ENCODE peak calls at places on chromosomes 7 and 10, in five cellular contexts. One of them, this sample, is unnamed.
A peak's percentile ranks its signal among the peaks of the same experiment; 100 is the strongest.

GRCh38 chr10:117429644-117430043 is 54.4 kb upstream of the PDZD8 start:
- DNase-seq in stimulated activated CD4-positive, alpha-beta T cell treated with anti-CD3 and anti-CD28 coated beads, Interleukin-12 subunit alpha, Interleukin-12 subunit beta, amount 100 ng/mL, for 48 hours: no peak
- DNase-seq in OCI-M1: no peak
- DNase-seq in EL: no peak
- DNase-seq in stimulated activated CD8-positive, alpha-beta memory T cell treated with anti-CD3 and anti-CD28 coated beads, Interleukin-15, amount 100 ng/mL, for 24 hours: no peak
- DNase-seq in this sample: no peak

GRCh38 chr10:132257271-132257670 is 50.5 kb downstream of the STK32C start:
- DNase-seq in stimulated activated CD4-positive, alpha-beta T cell treated with anti-CD3 and anti-CD28 coated beads, Interleukin-12 subunit alpha, Interleukin-12 subunit beta, amount 100 ng/mL, for 48 hours: no peak
- DNase-seq in OCI-M1: no peak
- DNase-seq in EL: peak; percentile 76
- DNase-seq in stimulated activated CD8-positive, alpha-beta memory T cell treated with anti-CD3 and anti-CD28 coated beads, Interleukin-15, amount 100 ng/mL, for 24 hours: no peak
- DNase-seq in this sample: no peak

GRCh38 chr7:30630986-30631385 is 36.3 kb downstream of the GARS1 start:
- DNase-seq in stimulated activated CD4-positive, alpha-beta T cell treated with anti-CD3 and anti-CD28 coated beads, Interleukin-12 subunit alpha, Interleukin-12 subunit beta, amount 100 ng/mL, for 48 hours: no peak
- DNase-seq in OCI-M1: no peak
- DNase-seq in EL: no peak
- DNase-seq in stimulated activated CD8-positive, alpha-beta memory T cell treated with anti-CD3 and anti-CD28 coated beads, Interleukin-15, amount 100 ng/mL, for 24 hours: no peak
- DNase-seq in this sample: no peak

GRCh38 chr10:68897336-68897741 is 3.8 kb upstream of the DDX50 start:
- DNase-seq in stimulated activated CD4-positive, alpha-beta T cell treated with anti-CD3 and anti-CD28 coated beads, Interleukin-12 subunit alpha, Interleukin-12 subunit beta, amount 100 ng/mL, for 48 hours: no peak
- DNase-seq in OCI-M1: peak; percentile 91
- DNase-seq in EL: peak; percentile 67
- DNase-seq in stimulated activated CD8-positive, alpha-beta memory T cell treated with anti-CD3 and anti-CD28 coated beads, Interleukin-15, amount 100 ng/mL, for 24 hours: no peak
- DNase-seq in this sample: no peak

GRCh38 chr10:123689880-123690279 is 23.7 kb downstream of the GPR26 start:
- DNase-seq in stimulated activated CD4-positive, alpha-beta T cell treated with anti-CD3 and anti-CD28 coated beads, Interleukin-12 subunit alpha, Interleukin-12 subunit beta, amount 100 ng/mL, for 48 hours: no peak
- DNase-seq in OCI-M1: no peak
- DNase-seq in EL: no peak
- DNase-seq in stimulated activated CD8-positive, alpha-beta memory T cell treated with anti-CD3 and anti-CD28 coated beads, Interleukin-15, amount 100 ng/mL, for 24 hours: no peak
- DNase-seq in this sample: no peak

GRCh38 chr10:110805292-110805691 is 66.4 kb upstream of the PDCD4 start:
- DNase-seq in stimulated activated CD4-positive, alpha-beta T cell treated with anti-CD3 and anti-CD28 coated beads, Interleukin-12 subunit alpha, Interleukin-12 subunit beta, amount 100 ng/mL, for 48 hours: no peak
- DNase-seq in OCI-M1: no peak
- DNase-seq in EL: no peak
- DNase-seq in stimulated activated CD8-positive, alpha-beta memory T cell treated with anti-CD3 and anti-CD28 coated beads, Interleukin-15, amount 100 ng/mL, for 24 hours: no peak
- DNase-seq in this sample: no peak

GRCh38 chr7:44152971-44153947 is 12.1 kb upstream of the MYL7 start:
- DNase-seq in stimulated activated CD4-positive, alpha-beta T cell treated with anti-CD3 and anti-CD28 coated beads, Interleukin-12 subunit alpha, Interleukin-12 subunit beta, amount 100 ng/mL, for 48 hours: no peak
- DNase-seq in OCI-M1: no peak
- DNase-seq in EL: no peak
- DNase-seq in stimulated activated CD8-positive, alpha-beta memory T cell treated with anti-CD3 and anti-CD28 coated beads, Interleukin-15, amount 100 ng/mL, for 24 hours: no peak
- DNase-seq in this sample: no peak

GRCh38 chr7:81256991-81257390 is 338.1 kb upstream of the SEMA3C start:
- DNase-seq in stimulated activated CD4-positive, alpha-beta T cell treated with anti-CD3 and anti-CD28 coated beads, Interleukin-12 subunit alpha, Interleukin-12 subunit beta, amount 100 ng/mL, for 48 hours: no peak
- DNase-seq in OCI-M1: peak; percentile 82
- DNase-seq in EL: peak; percentile 21
- DNase-seq in stimulated activated CD8-positive, alpha-beta memory T cell treated with anti-CD3 and anti-CD28 coated beads, Interleukin-15, amount 100 ng/mL, for 24 hours: no peak
- DNase-seq in this sample: no peak

GRCh38 chr7:55124989-55125875 is 106.4 kb downstream of the EGFR start:
- DNase-seq in stimulated activated CD4-positive, alpha-beta T cell treated with anti-CD3 and anti-CD28 coated beads, Interleukin-12 subunit alpha, Interleukin-12 subunit beta, amount 100 ng/mL, for 48 hours: no peak
- DNase-seq in OCI-M1: no peak
- DNase-seq in EL: no peak
- DNase-seq in stimulated activated CD8-positive, alpha-beta memory T cell treated with anti-CD3 and anti-CD28 coated beads, Interleukin-15, amount 100 ng/mL, for 24 hours: no peak
- DNase-seq in this sample: no peak

GRCh38 chr10:87560495-87561222 is 56.0 kb downstream of the MINPP1 start:
- DNase-seq in stimulated activated CD4-positive, alpha-beta T cell treated with anti-CD3 and anti-CD28 coated beads, Interleukin-12 subunit alpha, Interleukin-12 subunit beta, amount 100 ng/mL, for 48 hours: no peak
- DNase-seq in OCI-M1: no peak
- DNase-seq in EL: no peak
- DNase-seq in stimulated activated CD8-positive, alpha-beta memory T cell treated with anti-CD3 and anti-CD28 coated beads, Interleukin-15, amount 100 ng/mL, for 24 hours: no peak
- DNase-seq in this sample: no peak

GRCh38 chr7:99070361-99070760 is 73.5 kb downstream of the SMURF1 start:
- DNase-seq in stimulated activated CD4-positive, alpha-beta T cell treated with anti-CD3 and anti-CD28 coated beads, Interleukin-12 subunit alpha, Interleukin-12 subunit beta, amount 100 ng/mL, for 48 hours: no peak
- DNase-seq in OCI-M1: no peak
- DNase-seq in EL: no peak
- DNase-seq in stimulated activated CD8-positive, alpha-beta memory T cell treated with anti-CD3 and anti-CD28 coated beads, Interleukin-15, amount 100 ng/mL, for 24 hours: no peak
- DNase-seq in this sample: no peak

GRCh38 chr7:66682350-66683093 is 53.8 kb downstream of the KCTD7 start:
- DNase-seq in stimulated activated CD4-positive, alpha-beta T cell treated with anti-CD3 and anti-CD28 coated beads, Interleukin-12 subunit alpha, Interleukin-12 subunit beta, amount 100 ng/mL, for 48 hours: no peak
- DNase-seq in OCI-M1: peak; percentile 82
- DNase-seq in EL: peak; percentile 57
- DNase-seq in stimulated activated CD8-positive, alpha-beta memory T cell treated with anti-CD3 and anti-CD28 coated beads, Interleukin-15, amount 100 ng/mL, for 24 hours: no peak
- DNase-seq in this sample: no peak

GRCh38 chr7:151820486-151821105 is 56.3 kb downstream of the PRKAG2 start:
- DNase-seq in stimulated activated CD4-positive, alpha-beta T cell treated with anti-CD3 and anti-CD28 coated beads, Interleukin-12 subunit alpha, Interleukin-12 subunit beta, amount 100 ng/mL, for 48 hours: no peak
- DNase-seq in OCI-M1: no peak
- DNase-seq in EL: no peak
- DNase-seq in stimulated activated CD8-positive, alpha-beta memory T cell treated with anti-CD3 and anti-CD28 coated beads, Interleukin-15, amount 100 ng/mL, for 24 hours: no peak
- DNase-seq in this sample: no peak

GRCh38 chr7:129664029-129665012 is 52.8 kb downstream of the NRF1 start:
- DNase-seq in stimulated activated CD4-positive, alpha-beta T cell treated with anti-CD3 and anti-CD28 coated beads, Interleukin-12 subunit alpha, Interleukin-12 subunit beta, amount 100 ng/mL, for 48 hours: no peak
- DNase-seq in OCI-M1: peak; percentile 57
- DNase-seq in EL: peak; percentile 68
- DNase-seq in stimulated activated CD8-positive, alpha-beta memory T cell treated with anti-CD3 and anti-CD28 coated beads, Interleukin-15, amount 100 ng/mL, for 24 hours: no peak
- DNase-seq in this sample: no peak

GRCh38 chr10:110568055-110568735 is 700 bp downstream of the SMC3 start:
- DNase-seq in stimulated activated CD4-positive, alpha-beta T cell treated with anti-CD3 and anti-CD28 coated beads, Interleukin-12 subunit alpha, Interleukin-12 subunit beta, amount 100 ng/mL, for 48 hours: peak; percentile 41
- DNase-seq in OCI-M1: peak; percentile 66
- DNase-seq in EL: peak; percentile 43
- DNase-seq in stimulated activated CD8-positive, alpha-beta memory T cell treated with anti-CD3 and anti-CD28 coated beads, Interleukin-15, amount 100 ng/mL, for 24 hours: peak; percentile 28
- DNase-seq in this sample: peak; percentile 53

GRCh38 chr10:1920127-1920526 is 182.8 kb upstream of the ADARB2 start:
- DNase-seq in stimulated activated CD4-positive, alpha-beta T cell treated with anti-CD3 and anti-CD28 coated beads, Interleukin-12 subunit alpha, Interleukin-12 subunit beta, amount 100 ng/mL, for 48 hours: no peak
- DNase-seq in OCI-M1: no peak
- DNase-seq in EL: no peak
- DNase-seq in stimulated activated CD8-positive, alpha-beta memory T cell treated with anti-CD3 and anti-CD28 coated beads, Interleukin-15, amount 100 ng/mL, for 24 hours: no peak
- DNase-seq in this sample: no peak

GRCh38 chr10:118802126-118802793 is 47.5 kb upstream of the CACUL1 start:
- DNase-seq in stimulated activated CD4-positive, alpha-beta T cell treated with anti-CD3 and anti-CD28 coated beads, Interleukin-12 subunit alpha, Interleukin-12 subunit beta, amount 100 ng/mL, for 48 hours: no peak
- DNase-seq in OCI-M1: no peak
- DNase-seq in EL: no peak
- DNase-seq in stimulated activated CD8-positive, alpha-beta memory T cell treated with anti-CD3 and anti-CD28 coated beads, Interleukin-15, amount 100 ng/mL, for 24 hours: no peak
- DNase-seq in this sample: no peak

GRCh38 chr10:125633517-125633999 is 49.4 kb downstream of the TEX36 start:
- DNase-seq in stimulated activated CD4-positive, alpha-beta T cell treated with anti-CD3 and anti-CD28 coated beads, Interleukin-12 subunit alpha, Interleukin-12 subunit beta, amount 100 ng/mL, for 48 hours: no peak
- DNase-seq in OCI-M1: no peak
- DNase-seq in EL: peak; percentile 34
- DNase-seq in stimulated activated CD8-positive, alpha-beta memory T cell treated with anti-CD3 and anti-CD28 coated beads, Interleukin-15, amount 100 ng/mL, for 24 hours: no peak
- DNase-seq in this sample: no peak

GRCh38 chr7:120873367-120873766 is 15.4 kb upstream of the TSPAN12 start:
- DNase-seq in stimulated activated CD4-positive, alpha-beta T cell treated with anti-CD3 and anti-CD28 coated beads, Interleukin-12 subunit alpha, Interleukin-12 subunit beta, amount 100 ng/mL, for 48 hours: no peak
- DNase-seq in OCI-M1: no peak
- DNase-seq in EL: no peak
- DNase-seq in stimulated activated CD8-positive, alpha-beta memory T cell treated with anti-CD3 and anti-CD28 coated beads, Interleukin-15, amount 100 ng/mL, for 24 hours: no peak
- DNase-seq in this sample: no peak

GRCh38 chr10:3631709-3632330 is 153.2 kb downstream of the KLF6 start:
- DNase-seq in stimulated activated CD4-positive, alpha-beta T cell treated with anti-CD3 and anti-CD28 coated beads, Interleukin-12 subunit alpha, Interleukin-12 subunit beta, amount 100 ng/mL, for 48 hours: no peak
- DNase-seq in OCI-M1: no peak
- DNase-seq in EL: peak; percentile 28
- DNase-seq in stimulated activated CD8-positive, alpha-beta memory T cell treated with anti-CD3 and anti-CD28 coated beads, Interleukin-15, amount 100 ng/mL, for 24 hours: no peak
- DNase-seq in this sample: no peak

GRCh38 chr10:22317121-22317370 is 858 bp downstream of the COMMD3 start:
- DNase-seq in stimulated activated CD4-positive, alpha-beta T cell treated with anti-CD3 and anti-CD28 coated beads, Interleukin-12 subunit alpha, Interleukin-12 subunit beta, amount 100 ng/mL, for 48 hours: no peak
- DNase-seq in OCI-M1: no peak
- DNase-seq in EL: no peak
- DNase-seq in stimulated activated CD8-positive, alpha-beta memory T cell treated with anti-CD3 and anti-CD28 coated beads, Interleukin-15, amount 100 ng/mL, for 24 hours: no peak
- DNase-seq in this sample: no peak

GRCh38 chr10:118672163-118672562 is 76.7 kb upstream of the PRLHR start:
- DNase-seq in stimulated activated CD4-positive, alpha-beta T cell treated with anti-CD3 and anti-CD28 coated beads, Interleukin-12 subunit alpha, Interleukin-12 subunit beta, amount 100 ng/mL, for 48 hours: no peak
- DNase-seq in OCI-M1: no peak
- DNase-seq in EL: no peak
- DNase-seq in stimulated activated CD8-positive, alpha-beta memory T cell treated with anti-CD3 and anti-CD28 coated beads, Interleukin-15, amount 100 ng/mL, for 24 hours: no peak
- DNase-seq in this sample: no peak

GRCh38 chr7:12524794-12525386 is 45.6 kb upstream of the SCIN start:
- DNase-seq in stimulated activated CD4-positive, alpha-beta T cell treated with anti-CD3 and anti-CD28 coated beads, Interleukin-12 subunit alpha, Interleukin-12 subunit beta, amount 100 ng/mL, for 48 hours: no peak
- DNase-seq in OCI-M1: peak; percentile 71
- DNase-seq in EL: peak; percentile 50
- DNase-seq in stimulated activated CD8-positive, alpha-beta memory T cell treated with anti-CD3 and anti-CD28 coated beads, Interleukin-15, amount 100 ng/mL, for 24 hours: no peak
- DNase-seq in this sample: no peak

GRCh38 chr7:1361756-1362125 is 97.5 kb downstream of the MICALL2 start:
- DNase-seq in stimulated activated CD4-positive, alpha-beta T cell treated with anti-CD3 and anti-CD28 coated beads, Interleukin-12 subunit alpha, Interleukin-12 subunit beta, amount 100 ng/mL, for 48 hours: no peak
- DNase-seq in OCI-M1: no peak
- DNase-seq in EL: no peak
- DNase-seq in stimulated activated CD8-positive, alpha-beta memory T cell treated with anti-CD3 and anti-CD28 coated beads, Interleukin-15, amount 100 ng/mL, for 24 hours: no peak
- DNase-seq in this sample: no peak

GRCh38 chr7:139230484-139230773 is 608 bp upstream of the UBN2 start:
- DNase-seq in stimulated activated CD4-positive, alpha-beta T cell treated with anti-CD3 and anti-CD28 coated beads, Interleukin-12 subunit alpha, Interleukin-12 subunit beta, amount 100 ng/mL, for 48 hours: no peak
- DNase-seq in OCI-M1: no peak
- DNase-seq in EL: no peak
- DNase-seq in stimulated activated CD8-positive, alpha-beta memory T cell treated with anti-CD3 and anti-CD28 coated beads, Interleukin-15, amount 100 ng/mL, for 24 hours: no peak
- DNase-seq in this sample: no peak

GRCh38 chr7:66211429-66211828 is 6.3 kb downstream of the TPST1 start:
- DNase-seq in stimulated activated CD4-positive, alpha-beta T cell treated with anti-CD3 and anti-CD28 coated beads, Interleukin-12 subunit alpha, Interleukin-12 subunit beta, amount 100 ng/mL, for 48 hours: no peak
- DNase-seq in OCI-M1: no peak
- DNase-seq in EL: peak; percentile 34
- DNase-seq in stimulated activated CD8-positive, alpha-beta memory T cell treated with anti-CD3 and anti-CD28 coated beads, Interleukin-15, amount 100 ng/mL, for 24 hours: no peak
- DNase-seq in this sample: no peak

GRCh38 chr7:71835056-71835455 is 577.1 kb downstream of the CALN1 start:
- DNase-seq in stimulated activated CD4-positive, alpha-beta T cell treated with anti-CD3 and anti-CD28 coated beads, Interleukin-12 subunit alpha, Interleukin-12 subunit beta, amount 100 ng/mL, for 48 hours: no peak
- DNase-seq in OCI-M1: no peak
- DNase-seq in EL: no peak
- DNase-seq in stimulated activated CD8-positive, alpha-beta memory T cell treated with anti-CD3 and anti-CD28 coated beads, Interleukin-15, amount 100 ng/mL, for 24 hours: no peak
- DNase-seq in this sample: no peak

GRCh38 chr7:83976302-83976701 is 218.3 kb downstream of the SEMA3A start:
- DNase-seq in stimulated activated CD4-positive, alpha-beta T cell treated with anti-CD3 and anti-CD28 coated beads, Interleukin-12 subunit alpha, Interleukin-12 subunit beta, amount 100 ng/mL, for 48 hours: no peak
- DNase-seq in OCI-M1: peak; percentile 79
- DNase-seq in EL: peak; percentile 44
- DNase-seq in stimulated activated CD8-positive, alpha-beta memory T cell treated with anti-CD3 and anti-CD28 coated beads, Interleukin-15, amount 100 ng/mL, for 24 hours: no peak
- DNase-seq in this sample: no peak

GRCh38 chr10:44105643-44106042 is 279.3 kb downstream of the CXCL12 start:
- DNase-seq in stimulated activated CD4-positive, alpha-beta T cell treated with anti-CD3 and anti-CD28 coated beads, Interleukin-12 subunit alpha, Interleukin-12 subunit beta, amount 100 ng/mL, for 48 hours: no peak
- DNase-seq in OCI-M1: no peak
- DNase-seq in EL: no peak
- DNase-seq in stimulated activated CD8-positive, alpha-beta memory T cell treated with anti-CD3 and anti-CD28 coated beads, Interleukin-15, amount 100 ng/mL, for 24 hours: no peak
- DNase-seq in this sample: no peak

GRCh38 chr10:97072851-97073665 is 112.7 kb downstream of the SLIT1 start:
- DNase-seq in stimulated activated CD4-positive, alpha-beta T cell treated with anti-CD3 and anti-CD28 coated beads, Interleukin-12 subunit alpha, Interleukin-12 subunit beta, amount 100 ng/mL, for 48 hours: peak; percentile 76
- DNase-seq in OCI-M1: peak; percentile 92
- DNase-seq in EL: peak; percentile 73
- DNase-seq in stimulated activated CD8-positive, alpha-beta memory T cell treated with anti-CD3 and anti-CD28 coated beads, Interleukin-15, amount 100 ng/mL, for 24 hours: peak; percentile 69
- DNase-seq in this sample: peak; percentile 43

GRCh38 chr10:95273393-95274312 is 17.1 kb downstream of the PDLIM1 start:
- DNase-seq in stimulated activated CD4-positive, alpha-beta T cell treated with anti-CD3 and anti-CD28 coated beads, Interleukin-12 subunit alpha, Interleukin-12 subunit beta, amount 100 ng/mL, for 48 hours: no peak
- DNase-seq in OCI-M1: no peak
- DNase-seq in EL: peak; percentile 98
- DNase-seq in stimulated activated CD8-positive, alpha-beta memory T cell treated with anti-CD3 and anti-CD28 coated beads, Interleukin-15, amount 100 ng/mL, for 24 hours: no peak
- DNase-seq in this sample: no peak

GRCh38 chr7:24704311-24704710 is 53.0 kb downstream of the GSDME start:
- DNase-seq in stimulated activated CD4-positive, alpha-beta T cell treated with anti-CD3 and anti-CD28 coated beads, Interleukin-12 subunit alpha, Interleukin-12 subunit beta, amount 100 ng/mL, for 48 hours: no peak
- DNase-seq in OCI-M1: no peak
- DNase-seq in EL: no peak
- DNase-seq in stimulated activated CD8-positive, alpha-beta memory T cell treated with anti-CD3 and anti-CD28 coated beads, Interleukin-15, amount 100 ng/mL, for 24 hours: no peak
- DNase-seq in this sample: no peak

GRCh38 chr7:114851406-114852025 is 70.4 kb upstream of the MDFIC start:
- DNase-seq in stimulated activated CD4-positive, alpha-beta T cell treated with anti-CD3 and anti-CD28 coated beads, Interleukin-12 subunit alpha, Interleukin-12 subunit beta, amount 100 ng/mL, for 48 hours: no peak
- DNase-seq in OCI-M1: no peak
- DNase-seq in EL: no peak
- DNase-seq in stimulated activated CD8-positive, alpha-beta memory T cell treated with anti-CD3 and anti-CD28 coated beads, Interleukin-15, amount 100 ng/mL, for 24 hours: no peak
- DNase-seq in this sample: no peak

GRCh38 chr10:102342958-102343357 is 52.5 kb upstream of the NFKB2 start:
- DNase-seq in stimulated activated CD4-positive, alpha-beta T cell treated with anti-CD3 and anti-CD28 coated beads, Interleukin-12 subunit alpha, Interleukin-12 subunit beta, amount 100 ng/mL, for 48 hours: no peak
- DNase-seq in OCI-M1: no peak
- DNase-seq in EL: peak; percentile 70
- DNase-seq in stimulated activated CD8-positive, alpha-beta memory T cell treated with anti-CD3 and anti-CD28 coated beads, Interleukin-15, amount 100 ng/mL, for 24 hours: no peak
- DNase-seq in this sample: no peak

GRCh38 chr10:132585732-132586722 is 48.4 kb downstream of the INPP5A start:
- DNase-seq in stimulated activated CD4-positive, alpha-beta T cell treated with anti-CD3 and anti-CD28 coated beads, Interleukin-12 subunit alpha, Interleukin-12 subunit beta, amount 100 ng/mL, for 48 hours: no peak
- DNase-seq in OCI-M1: no peak
- DNase-seq in EL: no peak
- DNase-seq in stimulated activated CD8-positive, alpha-beta memory T cell treated with anti-CD3 and anti-CD28 coated beads, Interleukin-15, amount 100 ng/mL, for 24 hours: no peak
- DNase-seq in this sample: no peak

GRCh38 chr7:150322114-150322832 is 882 bp upstream of the LRRC61 start:
- DNase-seq in stimulated activated CD4-positive, alpha-beta T cell treated with anti-CD3 and anti-CD28 coated beads, Interleukin-12 subunit alpha, Interleukin-12 subunit beta, amount 100 ng/mL, for 48 hours: peak; percentile 58
- DNase-seq in OCI-M1: peak; percentile 91
- DNase-seq in EL: no peak
- DNase-seq in stimulated activated CD8-positive, alpha-beta memory T cell treated with anti-CD3 and anti-CD28 coated beads, Interleukin-15, amount 100 ng/mL, for 24 hours: no peak
- DNase-seq in this sample: no peak